ENCODE peak calls at places on chromosome 21, in five cellular contexts. P is stimulated activated CD4-positive, alpha-beta T cell treated with anti-CD3 and anti-CD28 coated beads, Interleukin-4, amount 100 ng/mL, for 4 hours; Q is tibial nerve; E is choroid plexus epithelial cell; N is HepG2. B is an unnamed sample.
A peak's percentile ranks its signal among the peaks of the same experiment; 100 is the strongest.

GRCh38 chr21:46660505-46660904 is 25.0 kb downstream of the PRMT2 start:
- DNase-seq in P (no peak), E (no peak), Q (no peak), N (no peak), B (no peak)

GRCh38 chr21:35039595-35040291 is 9.4 kb downstream of the RUNX1 start:
- DNase-seq in N (peak; percentile 81), E (no peak), P (no peak), Q (no peak), B (peak; percentile 21)

GRCh38 chr21:34186119-34186719 is 112.8 kb downstream of the MRPS6 start:
- DNase-seq in P (no peak), E (no peak), Q (no peak), N (no peak), B (no peak)

GRCh38 chr21:42666918-42667317 is 13.5 kb downstream of the PDE9A start:
- DNase-seq in P (no peak), Q (no peak), E (no peak), N (peak; percentile 39), B (no peak)

GRCh38 chr21:43975469-43976098 is 36.5 kb upstream of the TRAPPC10 start:
- DNase-seq in E (peak; percentile 78), Q (peak; percentile 72), P (peak; percentile 80), N (peak; percentile 32), B (peak; percentile 93)

GRCh38 chr21:30206551-30207251 is 9.2 kb downstream of the CLDN8 start:
- DNase-seq in Q (no peak), P (no peak), N (no peak), E (peak; percentile 63), B (no peak)

GRCh38 chr21:15255359-15256157 is 190.8 kb upstream of the NRIP1 start:
- DNase-seq in Q (no peak), N (no peak), P (no peak), E (no peak), B (no peak)

GRCh38 chr21:45997205-45997494 is 15.6 kb downstream of the COL6A1 start:
- DNase-seq in E (no peak), N (no peak), P (no peak), Q (no peak), B (no peak)

GRCh38 chr21:26385721-26386120 is 187.4 kb downstream of the CYYR1 start:
- DNase-seq in E (no peak), N (no peak), Q (no peak), P (no peak), B (no peak)

GRCh38 chr21:34261841-34262832 is 101.7 kb upstream of the KCNE2 start:
- DNase-seq in N (no peak), P (no peak), E (no peak), Q (no peak), B (no peak)

GRCh38 chr21:35470522-35470921 is 421.4 kb upstream of the RUNX1 start:
- DNase-seq in N (no peak), Q (no peak), E (no peak), P (no peak), B (no peak)

GRCh38 chr21:43726686-43727570 is 8.0 kb downstream of the PDXK start:
- DNase-seq in N (no peak), P (no peak), E (no peak), Q (no peak), B (no peak)

GRCh38 chr21:17783816-17784598 is 35.1 kb downstream of the C21orf91 start:
- DNase-seq in P (no peak), N (no peak), E (no peak), Q (no peak), B (no peak)

GRCh38 chr21:35222541-35222941 is 173.4 kb upstream of the RUNX1 start:
- DNase-seq in E (peak; percentile 51), P (no peak), N (no peak), Q (no peak), B (no peak)

GRCh38 chr21:45991606-45992301 is 10.2 kb downstream of the COL6A1 start:
- DNase-seq in N (no peak), Q (peak; percentile 7), E (no peak), P (no peak), B (no peak)

GRCh38 chr21:25639922-25640670 is 1.0 kb downstream of the JAM2 start:
- DNase-seq in E (no peak), P (peak; percentile 0), N (no peak), Q (peak; percentile 21), B (no peak)

GRCh38 chr21:26739189-26739588 is 106.0 kb downstream of the ADAMTS1 start:
- DNase-seq in Q (no peak), N (no peak), E (peak; percentile 82), P (no peak), B (no peak)

GRCh38 chr21:14916676-14917141 is 148.1 kb downstream of the NRIP1 start:
- DNase-seq in P (no peak), N (no peak), Q (no peak), E (peak; percentile 90), B (no peak)

GRCh38 chr21:38954450-38955059 is 148.8 kb downstream of the ETS2 start:
- DNase-seq in N (no peak), P (no peak), E (no peak), Q (no peak), B (no peak)

GRCh38 chr21:29231781-29232548 is 66.8 kb upstream of the BACH1 start:
- DNase-seq in E (no peak), P (no peak), N (no peak), Q (no peak), B (no peak)